ENCODE peak calls at places on chromosomes 11 and 22, in six cellular contexts. U is CD8-positive, alpha-beta memory T cell; H is GM12865; I is cardiac muscle cell; O is astrocyte of the spinal cord; K is coronary artery. S is an unnamed sample.

GRCh38 chr11:57638005-57638760 is 11.5 kb downstream of the YPEL4 start:
- DNase-seq in K (no peak), U (no peak), H (peak; percentile 44), O (peak; percentile 84), I (peak; percentile 89), S (peak; percentile 46)

GRCh38 chr11:19727246-19727645 is 14.6 kb downstream of the NAV2 start:
- DNase-seq in O (peak; percentile 47), K (no peak), U (no peak), I (peak; percentile 90), H (no peak), S (no peak)

GRCh38 chr22:37178350-37179125 is 9.5 kb downstream of the C1QTNF6 start:
- DNase-seq in I (peak; percentile 72), U (no peak), K (no peak), O (no peak), H (no peak), S (no peak)

GRCh38 chr11:132347156-132348090 is 977.0 kb downstream of the NTM start:
- DNase-seq in H (peak; percentile 37), K (no peak), O (no peak), I (no peak), U (no peak), S (no peak)

GRCh38 chr22:37206118-37206840 is 6.0 kb downstream of the SSTR3 start:
- DNase-seq in I (no peak), K (no peak), U (no peak), H (no peak), O (no peak), S (no peak)

GRCh38 chr11:13337986-13338436 is 60.4 kb downstream of the BMAL1 start:
- DNase-seq in O (peak; percentile 79), K (no peak), I (peak; percentile 61), H (peak; percentile 44), U (no peak), S (peak; percentile 21)

GRCh38 chr11:45860348-45860747 is 13.1 kb downstream of the CRY2 start:
- DNase-seq in K (no peak), H (no peak), I (no peak), U (no peak), O (no peak), S (no peak)

GRCh38 chr11:3153291-3153861 is 11.7 kb downstream of the OSBPL5 start:
- DNase-seq in I (peak; percentile 90), U (no peak), H (no peak), K (peak; percentile 94), O (peak; percentile 95), S (no peak)

GRCh38 chr22:31079095-31079642 is 1.9 kb upstream of the SMTN start:
- DNase-seq in U (no peak), I (no peak), K (no peak), H (no peak), O (no peak), S (no peak)

GRCh38 chr22:31081963-31082605 is 966 bp downstream of the SMTN start:
- DNase-seq in I (peak; percentile 35), H (no peak), O (no peak), U (no peak), K (peak; percentile 71), S (no peak)

GRCh38 chr22:31080848-31081649 is at the start of gene SMTN:
- DNase-seq in H (peak; percentile 91), K (peak; percentile 96), U (peak; percentile 84), I (peak; percentile 92), O (peak; percentile 91), S (peak; percentile 32)

GRCh38 chr22:31082606-31083376 is 1.7 kb downstream of the SMTN start:
- DNase-seq in K (peak; percentile 90), O (peak; percentile 26), H (peak; percentile 41), I (peak; percentile 81), U (no peak), S (no peak)

GRCh38 chr22:31080164-31080847 is 812 bp upstream of the SMTN start:
- DNase-seq in K (no peak), U (no peak), O (no peak), I (no peak), H (no peak), S (no peak)
- H3K4me3 ChIP-seq in K (peak overlapping the region; percentile 81), U (peak overlapping the region; percentile 60), O (peak overlapping the region; percentile 83), I (peak overlapping the region; percentile 96), H (peak overlapping the region; percentile 82), S (peak overlapping the region; percentile 61)

DNA sequence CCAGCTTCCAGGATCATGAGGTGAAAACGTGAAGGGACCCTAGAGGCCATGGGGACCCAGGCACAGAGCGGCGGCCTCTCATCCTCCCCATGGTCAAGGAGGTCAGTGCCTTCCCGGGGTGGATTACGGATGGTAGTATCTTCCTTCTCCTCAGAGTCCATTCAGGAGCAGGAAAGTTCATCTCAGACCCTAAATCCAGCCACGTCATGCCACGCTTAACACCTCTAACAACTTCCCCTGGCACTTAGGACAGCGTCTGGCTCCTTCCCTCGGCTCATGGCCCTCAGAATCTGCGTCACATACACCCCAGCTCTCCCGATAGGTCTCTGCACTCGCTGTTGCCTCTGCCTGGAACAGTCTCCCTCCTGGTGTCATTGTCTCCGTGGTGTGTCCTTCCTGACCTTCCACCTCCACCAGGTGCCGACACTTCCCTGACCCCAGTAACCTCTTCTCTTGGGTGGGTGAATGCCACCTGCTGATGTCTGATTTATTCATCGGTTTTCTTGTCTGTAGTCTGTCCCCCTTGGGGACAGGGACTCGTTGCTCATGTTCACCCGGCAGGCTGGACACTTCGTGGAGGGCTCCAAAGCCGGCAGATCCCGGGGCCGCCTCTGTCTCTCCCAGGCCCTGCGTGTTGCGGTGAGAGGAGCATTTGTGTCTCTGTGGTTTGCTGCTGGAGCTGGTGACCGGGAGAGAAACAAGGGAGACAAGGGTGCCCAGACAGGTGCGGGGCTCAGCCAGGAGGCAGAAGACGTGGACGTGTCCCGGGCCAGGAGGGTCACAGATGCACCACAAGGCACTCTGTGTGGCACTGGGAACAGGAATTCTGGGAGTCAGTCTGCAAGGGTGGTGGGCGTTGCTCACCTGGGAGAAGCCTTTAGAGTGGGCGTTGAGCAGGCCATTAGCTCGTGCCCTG is 1.4 kb downstream of the MYEOV start:
- DNase-seq in I (no peak), H (no peak), K (no peak), O (no peak), U (no peak), S (no peak)
- H3K4me3 ChIP-seq in I (no peak overlapping the region), H (no peak overlapping the region), K (no peak overlapping the region), O (no peak overlapping the region), U (no peak overlapping the region), S (no peak overlapping the region)

GRCh38 chr22:47307326-47307725 is 544.9 kb downstream of the TBC1D22A start:
- DNase-seq in U (no peak), I (peak; percentile 23), H (no peak), K (peak; percentile 45), O (peak; percentile 24), S (no peak)

GRCh38 chr22:47308886-47309285 is 546.4 kb downstream of the TBC1D22A start:
- DNase-seq in O (no peak), U (no peak), K (peak; percentile 29), I (no peak), H (no peak), S (no peak)

GRCh38 chr22:47309946-47310345 is 547.5 kb downstream of the TBC1D22A start:
- DNase-seq in K (peak; percentile 17), I (no peak), O (no peak), U (no peak), H (no peak), S (no peak)

GRCh38 chr22:47309476-47309875 is 547.0 kb downstream of the TBC1D22A start:
- DNase-seq in U (no peak), K (no peak), O (no peak), I (no peak), H (no peak), S (no peak)

DNA sequence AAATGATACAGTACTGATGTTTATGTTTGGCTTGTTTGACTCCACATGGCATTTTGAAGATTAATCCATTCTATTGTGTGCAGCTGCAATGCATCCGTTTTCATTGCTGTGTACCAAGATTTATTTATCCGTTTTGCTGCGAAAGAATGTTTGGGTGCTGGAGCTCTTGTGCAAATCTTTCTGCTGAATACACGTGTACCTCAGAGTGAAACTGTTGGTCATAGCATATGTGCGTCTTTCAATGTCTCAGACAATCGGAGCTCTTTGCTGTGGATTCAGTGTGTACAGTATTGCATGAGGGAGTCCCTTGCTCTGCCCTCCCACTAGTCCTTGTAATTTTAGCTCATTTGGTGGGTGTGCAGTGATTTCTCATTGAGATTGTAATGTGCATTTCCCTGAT is 545.4 kb downstream of the TBC1D22A start:
- DNase-seq in K (peak; percentile 8), H (no peak), U (no peak), I (no peak), O (no peak), S (no peak)
- H3K4me3 ChIP-seq in K (no peak overlapping the region), H (no peak overlapping the region), U (no peak overlapping the region), I (no peak overlapping the region), O (no peak overlapping the region), S (no peak overlapping the region)

DNA sequence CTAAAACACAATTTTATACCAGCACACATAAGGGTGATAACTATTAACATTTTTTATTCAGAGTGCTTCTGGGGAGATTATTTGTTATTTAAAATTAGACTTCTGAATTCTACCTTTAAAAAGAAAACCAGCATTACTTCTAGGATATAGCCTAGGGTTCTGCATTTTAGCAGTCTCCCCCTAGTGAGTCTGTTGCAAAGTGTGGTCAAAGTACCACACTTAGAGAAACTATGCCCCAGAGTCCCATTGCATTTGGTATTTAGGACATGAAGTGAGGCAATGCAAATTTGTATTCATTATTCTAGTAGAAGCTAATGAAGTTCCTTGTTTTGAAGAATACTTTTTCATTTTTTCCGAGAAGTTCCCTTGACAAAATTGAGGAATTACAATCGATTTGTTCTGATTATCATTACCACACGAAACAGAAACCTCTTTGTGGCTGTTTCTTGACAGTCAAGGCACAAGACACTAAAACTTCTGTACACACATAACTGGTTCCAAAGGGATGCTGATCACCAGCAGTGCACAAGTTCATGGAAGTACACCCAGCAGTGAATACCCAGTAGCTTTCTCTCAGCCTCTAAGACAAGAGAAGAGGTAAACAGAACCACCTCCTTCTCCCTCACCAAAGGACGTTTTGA is 27.4 kb upstream of the CCDC34 start:
- DNase-seq in O (no peak), K (no peak), I (no peak), U (no peak), H (no peak), S (no peak)
- H3K4me3 ChIP-seq in O (no peak overlapping the region), K (no peak overlapping the region), I (no peak overlapping the region), U (no peak overlapping the region), H (no peak overlapping the region), S (no peak overlapping the region)

S was measured in AG09309.